ENCODE peak calls at places on chromosomes 7 and 10, in eight cellular contexts. I is vagina, F is AG04450, H is kidney, L is OCI-LY7, G is GM12865, B is right lobe of liver, U is uterus. W is an unnamed sample.

GRCh38 chr7:55545496-55545895 is 26.8 kb downstream of the VOPP1 start:
- DNase-seq in I (no peak), F (no peak), H (no peak), L (no peak), G (no peak), B (no peak), U (no peak), W (no peak)

GRCh38 chr7:132295198-132295597 is 281.1 kb downstream of the PLXNA4 start:
- DNase-seq in I (no peak), F (no peak), H (no peak), L (no peak), G (no peak), B (no peak), U (no peak), W (no peak)

GRCh38 chr10:74928742-74929191 is 102.4 kb downstream of the KAT6B start:
- DNase-seq in I (no peak), F (no peak), H (no peak), L (no peak), G (no peak), B (no peak), U (no peak), W (no peak)

GRCh38 chr7:157481389-157481788 is 144.6 kb downstream of the DNAJB6 start:
- DNase-seq in I (no peak), F (no peak), H (no peak), L (no peak), G (no peak), B (no peak), U (no peak), W (no peak)

GRCh38 chr7:91999631-92000571 is 59.2 kb downstream of the AKAP9 start:
- DNase-seq in I (no peak), F (no peak), H (no peak), L (no peak), G (no peak), B (no peak), U (no peak), W (no peak)

GRCh38 chr10:33334170-33334838 is at the start of gene NRP1:
- DNase-seq in I (no peak), F (no peak), H (peak; percentile 71), L (no peak), G (peak; percentile 5), B (peak; percentile 35), U (peak; percentile 45), W (no peak)

GRCh38 chr7:46007194-46007593 is 86.1 kb upstream of the IGFBP3 start:
- DNase-seq in I (no peak), F (no peak), H (no peak), L (no peak), G (no peak), B (no peak), U (no peak), W (no peak)

GRCh38 chr7:129643545-129644170 is 32.1 kb downstream of the NRF1 start:
- DNase-seq in I (no peak), F (no peak), H (no peak), L (no peak), G (no peak), B (no peak), U (no peak), W (no peak)

GRCh38 chr10:95506056-95506737 is 55.0 kb downstream of the SORBS1 start:
- DNase-seq in I (no peak), F (no peak), H (no peak), L (no peak), G (no peak), B (no peak), U (no peak), W (no peak)

GRCh38 chr7:130831817-130832481 is 97.9 kb upstream of the KLF14 start:
- DNase-seq in I (no peak), F (no peak), H (no peak), L (peak; percentile 54), G (peak; percentile 46), B (no peak), U (no peak), W (peak; percentile 29)

GRCh38 chr7:147298611-147299043 is 1182.0 kb downstream of the CNTNAP2 start:
- DNase-seq in I (no peak), F (peak; percentile 10), H (no peak), L (no peak), G (no peak), B (no peak), U (no peak), W (no peak)

GRCh38 chr7:117596134-117596533 is 116.3 kb downstream of the CFTR start:
- DNase-seq in I (no peak), F (no peak), H (peak; percentile 45), L (no peak), G (no peak), B (no peak), U (no peak), W (no peak)

GRCh38 chr10:29610876-29611647 is 23.7 kb downstream of the SVIL start:
- DNase-seq in I (no peak), F (no peak), H (no peak), L (no peak), G (no peak), B (no peak), U (no peak), W (no peak)

GRCh38 chr10:77498829-77499228 is 138.8 kb downstream of the KCNMA1 start:
- DNase-seq in I (no peak), F (no peak), H (no peak), L (no peak), G (no peak), B (no peak), U (no peak), W (no peak)

GRCh38 chr7:70044525-70044924 is 446.2 kb downstream of the AUTS2 start:
- DNase-seq in I (no peak), F (no peak), H (no peak), L (no peak), G (no peak), B (no peak), U (no peak), W (no peak)

GRCh38 chr7:155806096-155806871 is 6.0 kb downstream of the SHH start:
- DNase-seq in I (no peak), F (no peak), H (peak; percentile 78), L (no peak), G (no peak), B (no peak), U (no peak), W (no peak)
- H3K4me3 ChIP-seq in I (peak overlapping the region; percentile 25), F (peak overlapping the region; percentile 49), H (no peak overlapping the region), L (no peak overlapping the region), G (no peak overlapping the region), B (no peak overlapping the region), U (no peak overlapping the region), W (no peak overlapping the region)

GRCh38 chr10:43402176-43402575 is 6.8 kb downstream of the HNRNPF start:
- DNase-seq in I (no peak), F (no peak), H (no peak), L (no peak), G (no peak), B (no peak), U (no peak), W (no peak)

GRCh38 chr10:43396928-43397624 is 11.9 kb downstream of the HNRNPF start:
- DNase-seq in I (no peak), F (no peak), H (peak; percentile 97), L (peak; percentile 94), G (peak; percentile 96), B (peak; percentile 96), U (peak; percentile 81), W (peak; percentile 87)

GRCh38 chr10:43401627-43402026 is 7.4 kb downstream of the HNRNPF start:
- DNase-seq in I (no peak), F (no peak), H (no peak), L (no peak), G (no peak), B (no peak), U (no peak), W (no peak)

GRCh38 chr10:43398939-43399871 is 9.8 kb downstream of the HNRNPF start:
- DNase-seq in I (no peak), F (no peak), H (no peak), L (no peak), G (no peak), B (no peak), U (no peak), W (no peak)

DNA sequence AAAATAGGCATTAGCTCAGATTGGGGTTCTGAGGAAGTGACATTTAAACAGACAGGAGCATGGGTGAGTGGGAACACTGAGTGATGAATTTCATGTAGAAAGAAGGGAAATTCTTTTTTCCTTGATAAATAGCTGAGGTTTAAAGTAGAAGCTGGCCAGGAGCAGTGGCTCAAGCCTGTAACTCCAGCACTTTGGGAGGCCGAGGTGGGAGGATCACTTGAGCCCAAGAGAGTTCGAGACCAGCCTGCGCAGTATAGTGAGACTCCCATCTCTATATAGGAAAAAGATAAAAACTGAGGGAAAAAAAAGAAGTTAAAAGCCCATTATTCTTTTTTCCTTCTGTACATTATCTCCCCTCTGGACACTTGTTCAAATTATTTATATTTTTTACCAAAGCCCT is 9.1 kb downstream of the HNRNPF start:
- DNase-seq in I (no peak), F (no peak), H (no peak), L (no peak), G (no peak), B (no peak), U (no peak), W (no peak)
- H3K4me3 ChIP-seq in I (no peak overlapping the region), F (no peak overlapping the region), H (no peak overlapping the region), L (peak overlapping the region; percentile 92), G (no peak overlapping the region), B (no peak overlapping the region), U (no peak overlapping the region), W (no peak overlapping the region)

GRCh38 chr10:18362892-18363291 is 222.7 kb downstream of the CACNB2 start:
- DNase-seq in I (no peak), F (no peak), H (no peak), L (no peak), G (no peak), B (no peak), U (no peak), W (no peak)

GRCh38 chr10:18364987-18365775 is 225.0 kb downstream of the CACNB2 start:
- DNase-seq in I (no peak), F (no peak), H (no peak), L (no peak), G (no peak), B (no peak), U (no peak), W (no peak)

GRCh38 chr10:18367840-18368239 is 227.6 kb downstream of the CACNB2 start:
- DNase-seq in I (no peak), F (no peak), H (no peak), L (no peak), G (no peak), B (no peak), U (no peak), W (no peak)

GRCh38 chr10:18368681-18369080 is 228.5 kb downstream of the CACNB2 start:
- DNase-seq in I (no peak), F (peak; percentile 34), H (no peak), L (no peak), G (no peak), B (no peak), U (no peak), W (no peak)
- H3K4me3 ChIP-seq in I (no peak overlapping the region), F (no peak overlapping the region), H (no peak overlapping the region), L (no peak overlapping the region), G (no peak overlapping the region), B (no peak overlapping the region), U (no peak overlapping the region), W (no peak overlapping the region)

DNA sequence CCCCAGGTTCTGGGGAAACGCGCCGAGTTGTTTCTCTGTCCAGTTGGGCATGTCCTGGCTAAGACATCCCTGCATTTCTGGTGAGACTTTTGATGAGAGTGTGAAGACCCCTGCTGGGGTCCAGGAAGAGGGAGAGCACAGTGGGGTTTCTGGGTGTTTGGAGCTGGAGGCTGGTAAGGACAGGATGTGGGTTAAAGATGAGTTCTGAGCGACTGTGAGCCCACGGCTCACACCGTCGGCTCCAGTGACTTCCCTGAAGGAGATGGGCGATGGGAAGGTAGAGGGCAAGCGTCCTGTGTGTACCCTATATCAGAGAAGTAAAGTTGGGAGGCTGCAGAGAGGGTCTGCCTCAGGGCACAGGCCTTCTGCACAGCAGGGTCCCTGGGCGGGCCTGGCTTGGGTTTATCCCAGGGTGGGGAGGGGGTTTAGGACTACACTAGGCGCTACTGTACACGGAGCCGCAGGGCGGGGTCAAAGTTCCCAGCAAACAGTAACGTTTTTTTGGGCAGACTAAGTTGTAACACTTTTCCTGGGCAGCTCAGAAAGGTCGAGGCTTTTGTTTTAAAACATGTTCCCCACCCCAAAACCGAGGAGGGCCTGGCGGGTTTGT is 3.6 kb downstream of the EMX2 start:
- DNase-seq in I (no peak), F (no peak), H (peak; percentile 61), L (no peak), G (no peak), B (no peak), U (no peak), W (no peak)
- H3K4me3 ChIP-seq in I (peak overlapping the region; percentile 54), F (no peak overlapping the region), H (peak overlapping the region; percentile 97), L (no peak overlapping the region), G (no peak overlapping the region), B (no peak overlapping the region), U (peak overlapping the region; percentile 77), W (no peak overlapping the region)